ENCODE peak calls at places on chromosomes 2 and 18, in six cellular contexts. One of them, this sample, is unnamed.

GRCh38 chr2:240024766-240025165 is 376 bp downstream of the NDUFA10 start:
- DNase-seq in colonic mucosa: no peak
- DNase-seq in IMR-90: no peak
- DNase-seq in neural progenitor cell: peak
- DNase-seq in fibroblast of lung: no peak
- DNase-seq in PC-3: no peak
- DNase-seq in this sample: peak

GRCh38 chr2:216391401-216391800 is 19.1 kb upstream of the MARCHF4 start:
- DNase-seq in colonic mucosa: no peak
- DNase-seq in IMR-90: peak
- DNase-seq in neural progenitor cell: no peak
- DNase-seq in fibroblast of lung: peak
- DNase-seq in PC-3: peak
- DNase-seq in this sample: peak

GRCh38 chr2:128641421-128642095 is 322.9 kb upstream of the HS6ST1 start:
- DNase-seq in colonic mucosa: no peak
- DNase-seq in IMR-90: no peak
- DNase-seq in neural progenitor cell: no peak
- DNase-seq in fibroblast of lung: no peak
- DNase-seq in PC-3: no peak
- DNase-seq in this sample: no peak

GRCh38 chr18:78721986-78722385 is 257.6 kb upstream of the SALL3 start:
- DNase-seq in colonic mucosa: no peak
- DNase-seq in IMR-90: no peak
- DNase-seq in neural progenitor cell: no peak
- DNase-seq in fibroblast of lung: no peak
- DNase-seq in PC-3: no peak
- DNase-seq in this sample: no peak

GRCh38 chr2:121866789-121867188 is 111.3 kb downstream of the TSN start:
- DNase-seq in colonic mucosa: no peak
- DNase-seq in IMR-90: peak
- DNase-seq in neural progenitor cell: no peak
- DNase-seq in fibroblast of lung: no peak
- DNase-seq in PC-3: no peak
- DNase-seq in this sample: peak

GRCh38 chr2:138090330-138090729 is 126.1 kb downstream of the HNMT start:
- DNase-seq in colonic mucosa: peak
- DNase-seq in IMR-90: peak
- DNase-seq in neural progenitor cell: no peak
- DNase-seq in fibroblast of lung: no peak
- DNase-seq in PC-3: peak
- DNase-seq in this sample: peak

GRCh38 chr2:43425659-43426058 is 170.2 kb downstream of the THADA start:
- DNase-seq in colonic mucosa: no peak
- DNase-seq in IMR-90: no peak
- DNase-seq in neural progenitor cell: no peak
- DNase-seq in fibroblast of lung: no peak
- DNase-seq in PC-3: no peak
- DNase-seq in this sample: no peak

GRCh38 chr18:2442006-2442405 is 129.3 kb downstream of the METTL4 start:
- DNase-seq in colonic mucosa: no peak
- DNase-seq in IMR-90: no peak
- DNase-seq in neural progenitor cell: no peak
- DNase-seq in fibroblast of lung: peak
- DNase-seq in PC-3: no peak
- DNase-seq in this sample: no peak

GRCh38 chr2:208135794-208136369 is 6.3 kb upstream of the CRYGC start:
- DNase-seq in colonic mucosa: no peak
- DNase-seq in IMR-90: no peak
- DNase-seq in neural progenitor cell: no peak
- DNase-seq in fibroblast of lung: peak
- DNase-seq in PC-3: no peak
- DNase-seq in this sample: no peak

GRCh38 chr18:44500820-44501670 is 179.6 kb upstream of the SETBP1 start:
- DNase-seq in colonic mucosa: no peak
- DNase-seq in IMR-90: no peak
- DNase-seq in neural progenitor cell: no peak
- DNase-seq in fibroblast of lung: peak
- DNase-seq in PC-3: no peak
- DNase-seq in this sample: no peak

GRCh38 chr2:19988600-19988999 is 1.3 kb downstream of the WDR35 start:
- DNase-seq in colonic mucosa: no peak
- DNase-seq in IMR-90: peak
- DNase-seq in neural progenitor cell: no peak
- DNase-seq in fibroblast of lung: no peak
- DNase-seq in PC-3: peak
- DNase-seq in this sample: no peak

GRCh38 chr18:63141777-63142176 is 177.8 kb downstream of the BCL2 start:
- DNase-seq in colonic mucosa: no peak
- DNase-seq in IMR-90: no peak
- DNase-seq in neural progenitor cell: no peak
- DNase-seq in fibroblast of lung: no peak
- DNase-seq in PC-3: no peak
- DNase-seq in this sample: no peak
- H3K4me3 ChIP-seq in colonic mucosa: no peak
- H3K4me3 ChIP-seq in IMR-90: no peak
- H3K4me3 ChIP-seq in neural progenitor cell: no peak
- H3K4me3 ChIP-seq in fibroblast of lung: no peak
- H3K4me3 ChIP-seq in PC-3: no peak
- H3K4me3 ChIP-seq in this sample: no peak

GRCh38 chr2:36965751-36966369 is 476 bp downstream of the STRN start:
- DNase-seq in colonic mucosa: peak
- DNase-seq in IMR-90: no peak
- DNase-seq in neural progenitor cell: peak
- DNase-seq in fibroblast of lung: no peak
- DNase-seq in PC-3: peak
- DNase-seq in this sample: peak

GRCh38 chr2:36965196-36965595 is 1.1 kb downstream of the STRN start:
- DNase-seq in colonic mucosa: no peak
- DNase-seq in IMR-90: peak
- DNase-seq in neural progenitor cell: no peak
- DNase-seq in fibroblast of lung: no peak
- DNase-seq in PC-3: no peak
- DNase-seq in this sample: peak

GRCh38 chr2:36963106-36963505 is 3.2 kb downstream of the STRN start:
- DNase-seq in colonic mucosa: no peak
- DNase-seq in IMR-90: no peak
- DNase-seq in neural progenitor cell: no peak
- DNase-seq in fibroblast of lung: no peak
- DNase-seq in PC-3: peak
- DNase-seq in this sample: no peak

GRCh38 chr2:36963734-36964133 is 2.6 kb downstream of the STRN start:
- DNase-seq in colonic mucosa: no peak
- DNase-seq in IMR-90: no peak
- DNase-seq in neural progenitor cell: no peak
- DNase-seq in fibroblast of lung: no peak
- DNase-seq in PC-3: no peak
- DNase-seq in this sample: no peak

DNA sequence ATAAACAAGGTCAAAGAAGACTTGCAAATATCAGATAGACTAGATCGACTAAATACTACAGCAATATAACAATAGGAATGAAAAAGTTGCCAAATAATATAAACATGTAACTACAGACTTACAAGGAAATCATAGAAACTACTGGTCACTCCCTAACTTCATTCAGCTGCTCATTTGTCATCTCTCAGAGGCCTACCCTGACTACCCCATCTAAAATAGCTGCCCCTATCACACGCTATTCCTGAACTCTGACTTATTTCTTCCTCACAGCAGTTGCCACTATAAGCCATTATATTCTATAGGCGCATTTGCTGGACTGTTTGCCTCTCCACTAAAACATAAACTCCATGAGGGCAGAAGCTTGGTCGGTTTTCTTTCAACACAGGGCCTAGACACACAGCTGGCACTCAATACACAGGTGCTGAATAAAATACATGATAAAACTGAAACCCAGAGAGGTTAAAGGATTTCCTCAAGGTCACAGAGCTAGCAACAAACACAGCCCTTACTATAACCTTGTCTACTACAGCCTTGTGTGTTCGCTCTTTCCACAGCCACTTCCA is 1.8 kb downstream of the STRN start:
- DNase-seq in colonic mucosa: no peak
- DNase-seq in IMR-90: no peak
- DNase-seq in neural progenitor cell: no peak
- DNase-seq in fibroblast of lung: no peak
- DNase-seq in PC-3: no peak
- DNase-seq in this sample: no peak
- H3K9ac ChIP-seq in colonic mucosa: peak
- H3K9ac ChIP-seq in IMR-90: no peak
- H3K9ac ChIP-seq in neural progenitor cell: no peak
- H3K9ac ChIP-seq in fibroblast of lung: no peak
- H3K9ac ChIP-seq in PC-3: no peak
- H3K9ac ChIP-seq in this sample: peak

GRCh38 chr2:176081451-176081992 is 2.2 kb downstream of the EVX2 start:
- DNase-seq in colonic mucosa: no peak
- DNase-seq in IMR-90: no peak
- DNase-seq in neural progenitor cell: no peak
- DNase-seq in fibroblast of lung: no peak
- DNase-seq in PC-3: no peak
- DNase-seq in this sample: no peak

GRCh38 chr2:176080540-176081355 is 3.0 kb downstream of the EVX2 start:
- DNase-seq in colonic mucosa: no peak
- DNase-seq in IMR-90: no peak
- DNase-seq in neural progenitor cell: no peak
- DNase-seq in fibroblast of lung: no peak
- DNase-seq in PC-3: no peak
- DNase-seq in this sample: no peak

GRCh38 chr2:176079851-176080539 is 3.8 kb downstream of the EVX2 start:
- DNase-seq in colonic mucosa: no peak
- DNase-seq in IMR-90: peak
- DNase-seq in neural progenitor cell: peak
- DNase-seq in fibroblast of lung: peak
- DNase-seq in PC-3: no peak
- DNase-seq in this sample: peak

GRCh38 chr2:176078440-176079284 is 5.1 kb downstream of the EVX2 start:
- DNase-seq in colonic mucosa: no peak
- DNase-seq in IMR-90: no peak
- DNase-seq in neural progenitor cell: no peak
- DNase-seq in fibroblast of lung: no peak
- DNase-seq in PC-3: no peak
- DNase-seq in this sample: no peak

GRCh38 chr2:176079285-176079830 is 4.4 kb downstream of the EVX2 start:
- DNase-seq in colonic mucosa: no peak
- DNase-seq in IMR-90: no peak
- DNase-seq in neural progenitor cell: peak
- DNase-seq in fibroblast of lung: no peak
- DNase-seq in PC-3: no peak
- DNase-seq in this sample: no peak
- H3K4me3 ChIP-seq in colonic mucosa: peak
- H3K4me3 ChIP-seq in IMR-90: no peak
- H3K4me3 ChIP-seq in neural progenitor cell: peak
- H3K4me3 ChIP-seq in fibroblast of lung: no peak
- H3K4me3 ChIP-seq in PC-3: no peak
- H3K4me3 ChIP-seq in this sample: peak

GRCh38 chr2:65116645-65117044 is 13.3 kb downstream of the RAB1A start:
- DNase-seq in colonic mucosa: no peak
- DNase-seq in IMR-90: no peak
- DNase-seq in neural progenitor cell: no peak
- DNase-seq in fibroblast of lung: no peak
- DNase-seq in PC-3: no peak
- DNase-seq in this sample: no peak

GRCh38 chr2:65120990-65121693 is 8.8 kb downstream of the RAB1A start:
- DNase-seq in colonic mucosa: no peak
- DNase-seq in IMR-90: no peak
- DNase-seq in neural progenitor cell: no peak
- DNase-seq in fibroblast of lung: no peak
- DNase-seq in PC-3: no peak
- DNase-seq in this sample: no peak

DNA sequence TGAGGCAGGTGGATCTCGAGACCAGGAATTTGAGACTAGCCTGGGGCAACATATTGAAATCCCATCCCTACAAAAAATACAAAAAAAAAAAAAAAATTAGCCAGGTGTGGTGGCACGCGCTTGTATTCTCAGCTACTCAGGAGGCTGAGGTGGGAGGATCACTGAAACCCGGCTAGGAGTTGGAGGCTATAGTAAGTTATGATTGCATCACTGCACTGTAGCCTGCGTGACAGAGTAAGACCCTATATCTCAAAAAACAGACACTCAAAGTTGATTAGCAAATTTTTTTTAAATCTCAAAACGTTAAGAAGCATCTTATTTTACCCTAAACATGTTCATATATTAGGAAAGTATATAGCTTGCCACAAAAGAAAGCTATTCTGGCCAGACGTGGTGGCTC is 7.6 kb downstream of the RAB1A start:
- DNase-seq in colonic mucosa: no peak
- DNase-seq in IMR-90: no peak
- DNase-seq in neural progenitor cell: no peak
- DNase-seq in fibroblast of lung: no peak
- DNase-seq in PC-3: no peak
- DNase-seq in this sample: no peak
- H3K9ac ChIP-seq in colonic mucosa: no peak
- H3K9ac ChIP-seq in IMR-90: no peak
- H3K9ac ChIP-seq in neural progenitor cell: no peak
- H3K9ac ChIP-seq in fibroblast of lung: no peak
- H3K9ac ChIP-seq in PC-3: no peak
- H3K9ac ChIP-seq in this sample: no peak

DNA sequence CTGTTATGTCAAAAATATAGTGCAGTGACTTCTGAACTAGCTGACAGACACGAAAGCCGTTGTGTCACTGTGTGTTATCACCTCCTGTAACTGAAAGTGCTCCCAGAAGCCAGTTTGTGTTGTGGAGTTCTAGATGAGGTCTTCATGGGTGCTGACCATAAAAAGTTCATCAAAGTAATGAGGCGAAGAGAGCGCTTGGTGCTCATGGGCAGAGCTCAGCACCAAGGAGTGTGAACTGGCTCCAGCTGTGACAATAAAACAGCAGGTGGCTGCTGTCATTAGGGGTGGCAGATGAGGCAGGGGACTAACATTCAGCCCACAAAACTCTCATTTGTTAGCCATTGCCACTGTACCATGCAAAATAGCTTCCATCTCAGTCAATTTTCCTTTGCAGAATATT is 151.1 kb downstream of the ZNF407 start:
- DNase-seq in colonic mucosa: no peak
- DNase-seq in IMR-90: no peak
- DNase-seq in neural progenitor cell: peak
- DNase-seq in fibroblast of lung: no peak
- DNase-seq in PC-3: no peak
- DNase-seq in this sample: no peak
- H3K4me3 ChIP-seq in colonic mucosa: no peak
- H3K4me3 ChIP-seq in IMR-90: no peak
- H3K4me3 ChIP-seq in neural progenitor cell: no peak
- H3K4me3 ChIP-seq in fibroblast of lung: no peak
- H3K4me3 ChIP-seq in PC-3: no peak
- H3K4me3 ChIP-seq in this sample: no peak